ENCODE peak calls at places on chromosomes 1 and 21, in seven cellular contexts. C is heart right ventricle, S is Right ventricle myocardium superior, H is colonic mucosa, P is uterus, X is astrocyte of the spinal cord, Q is NCI-H1105 treated with DMSO at 0.1 percent for 48 hours. E is an unnamed sample.

GRCh38 chr21:45055861-45056260 is 18.5 kb upstream of the ADARB1 start:
- DNase-seq in S (no peak), Q (no peak), P (no peak), C (no peak), H (no peak), X (no peak), E (no peak)

GRCh38 chr1:116819081-116819480 is 64.9 kb downstream of the CD2 start:
- DNase-seq in H (no peak), P (no peak), S (no peak), C (no peak), Q (no peak), X (peak), E (no peak)

GRCh38 chr1:57188169-57188568 is 222.4 kb upstream of the C8B start:
- DNase-seq in P (no peak), H (no peak), S (no peak), Q (no peak), C (no peak), X (no peak), E (no peak)

GRCh38 chr1:201740609-201741231 is 88.2 kb upstream of the IPO9 start:
- DNase-seq in X (no peak), C (no peak), S (no peak), P (no peak), Q (no peak), H (no peak), E (no peak)

GRCh38 chr1:2584822-2585317 is 1.7 kb upstream of the PRXL2B start:
- DNase-seq in C (no peak), P (no peak), S (no peak), X (no peak), H (no peak), Q (no peak), E (no peak)

GRCh38 chr21:45856940-45857339 is 124.6 kb upstream of the COL6A1 start:
- DNase-seq in Q (no peak), X (no peak), P (no peak), C (no peak), H (no peak), S (no peak), E (no peak)

GRCh38 chr1:198295975-198296374 is 139.2 kb downstream of the NEK7 start:
- DNase-seq in P (no peak), Q (no peak), C (no peak), S (no peak), H (no peak), X (no peak), E (no peak)

GRCh38 chr1:52119291-52119690 is 22.6 kb upstream of the ZFYVE9 start:
- DNase-seq in C (no peak), Q (no peak), X (no peak), P (no peak), S (no peak), H (no peak), E (no peak)

GRCh38 chr1:43272576-43273571 is 3.1 kb downstream of the TMEM125 start:
- DNase-seq in P (no peak), C (no peak), X (no peak), S (no peak), Q (no peak), H (no peak), E (no peak)

GRCh38 chr1:234369784-234370183 is 3.5 kb upstream of the COA6 start:
- DNase-seq in X (peak), C (no peak), P (no peak), S (no peak), H (no peak), Q (no peak), E (no peak)

GRCh38 chr21:33266784-33267135 is 593 bp downstream of the IL10RB start:
- DNase-seq in Q (no peak), S (no peak), X (no peak), H (peak), C (no peak), P (no peak), E (no peak)

GRCh38 chr1:169821500-169821899 is 26.8 kb upstream of the METTL18 start:
- DNase-seq in C (no peak), X (no peak), Q (no peak), H (no peak), P (no peak), S (no peak), E (no peak)

E was measured in activated gamma-delta T cell.